ENCODE peak calls at places on chromosome 2, in five cellular contexts. One of them, this sample, is unnamed.

GRCh38 chr2:190062053-190062452 is 476 bp downstream of the MSTN start:
- DNase-seq in stimulated activated naive B cell treated with anti-CD40 and anti-IgM and Interleukin-4, amounts not matched to agents 10 μg/mL and 1 μg/mL and 100 μg/mL, for 72 hours: no peak
- DNase-seq in GM06990: no peak
- DNase-seq in activated CD4-positive, alpha-beta T cell treated with anti-CD3 and anti-CD28 coated beads, Interleukin-2, amount 50 U/mL, for 24 hours: no peak
- DNase-seq in stimulated activated CD4-positive, alpha-beta T cell treated with anti-CD3 and anti-CD28 coated beads, Interleukin-1b, Interleukin-23, amount 100 ng/mL, for 4 hours: no peak
- DNase-seq in this sample: no peak

GRCh38 chr2:120539937-120540718 is 194.2 kb downstream of the INHBB start:
- DNase-seq in GM06990: no peak
- DNase-seq in activated CD4-positive, alpha-beta T cell treated with anti-CD3 and anti-CD28 coated beads, Interleukin-2, amount 50 U/mL, for 24 hours: no peak
- DNase-seq in stimulated activated CD4-positive, alpha-beta T cell treated with anti-CD3 and anti-CD28 coated beads, Interleukin-1b, Interleukin-23, amount 100 ng/mL, for 4 hours: no peak
- DNase-seq in stimulated activated naive B cell treated with anti-CD40 and anti-IgM and Interleukin-4, amounts not matched to agents 10 μg/mL and 1 μg/mL and 100 μg/mL, for 72 hours: no peak
- DNase-seq in this sample: no peak

GRCh38 chr2:179963626-179964025 is 43.5 kb downstream of the CWC22 start:
- DNase-seq in GM06990: no peak
- DNase-seq in activated CD4-positive, alpha-beta T cell treated with anti-CD3 and anti-CD28 coated beads, Interleukin-2, amount 50 U/mL, for 24 hours: no peak
- DNase-seq in stimulated activated naive B cell treated with anti-CD40 and anti-IgM and Interleukin-4, amounts not matched to agents 10 μg/mL and 1 μg/mL and 100 μg/mL, for 72 hours: no peak
- DNase-seq in stimulated activated CD4-positive, alpha-beta T cell treated with anti-CD3 and anti-CD28 coated beads, Interleukin-1b, Interleukin-23, amount 100 ng/mL, for 4 hours: no peak
- DNase-seq in this sample: no peak

GRCh38 chr2:229387815-229388214 is 116.7 kb upstream of the PID1 start:
- DNase-seq in stimulated activated CD4-positive, alpha-beta T cell treated with anti-CD3 and anti-CD28 coated beads, Interleukin-1b, Interleukin-23, amount 100 ng/mL, for 4 hours: no peak
- DNase-seq in stimulated activated naive B cell treated with anti-CD40 and anti-IgM and Interleukin-4, amounts not matched to agents 10 μg/mL and 1 μg/mL and 100 μg/mL, for 72 hours: no peak
- DNase-seq in activated CD4-positive, alpha-beta T cell treated with anti-CD3 and anti-CD28 coated beads, Interleukin-2, amount 50 U/mL, for 24 hours: no peak
- DNase-seq in GM06990: no peak
- DNase-seq in this sample: no peak

GRCh38 chr2:134705861-134706586 is 12.8 kb downstream of the TMEM163 start:
- DNase-seq in GM06990: no peak
- DNase-seq in stimulated activated CD4-positive, alpha-beta T cell treated with anti-CD3 and anti-CD28 coated beads, Interleukin-1b, Interleukin-23, amount 100 ng/mL, for 4 hours: no peak
- DNase-seq in activated CD4-positive, alpha-beta T cell treated with anti-CD3 and anti-CD28 coated beads, Interleukin-2, amount 50 U/mL, for 24 hours: no peak
- DNase-seq in stimulated activated naive B cell treated with anti-CD40 and anti-IgM and Interleukin-4, amounts not matched to agents 10 μg/mL and 1 μg/mL and 100 μg/mL, for 72 hours: no peak
- DNase-seq in this sample: no peak

GRCh38 chr2:52311862-52312261 is 1279.9 kb upstream of the NRXN1 start:
- DNase-seq in GM06990: no peak
- DNase-seq in activated CD4-positive, alpha-beta T cell treated with anti-CD3 and anti-CD28 coated beads, Interleukin-2, amount 50 U/mL, for 24 hours: no peak
- DNase-seq in stimulated activated naive B cell treated with anti-CD40 and anti-IgM and Interleukin-4, amounts not matched to agents 10 μg/mL and 1 μg/mL and 100 μg/mL, for 72 hours: no peak
- DNase-seq in stimulated activated CD4-positive, alpha-beta T cell treated with anti-CD3 and anti-CD28 coated beads, Interleukin-1b, Interleukin-23, amount 100 ng/mL, for 4 hours: no peak
- DNase-seq in this sample: no peak

GRCh38 chr2:207113403-207113802 is 52.3 kb downstream of the KLF7 start:
- DNase-seq in activated CD4-positive, alpha-beta T cell treated with anti-CD3 and anti-CD28 coated beads, Interleukin-2, amount 50 U/mL, for 24 hours: no peak
- DNase-seq in GM06990: no peak
- DNase-seq in stimulated activated CD4-positive, alpha-beta T cell treated with anti-CD3 and anti-CD28 coated beads, Interleukin-1b, Interleukin-23, amount 100 ng/mL, for 4 hours: no peak
- DNase-seq in stimulated activated naive B cell treated with anti-CD40 and anti-IgM and Interleukin-4, amounts not matched to agents 10 μg/mL and 1 μg/mL and 100 μg/mL, for 72 hours: no peak
- DNase-seq in this sample: no peak

GRCh38 chr2:55926246-55926645 is 2.7 kb upstream of the EFEMP1 start:
- DNase-seq in stimulated activated CD4-positive, alpha-beta T cell treated with anti-CD3 and anti-CD28 coated beads, Interleukin-1b, Interleukin-23, amount 100 ng/mL, for 4 hours: no peak
- DNase-seq in stimulated activated naive B cell treated with anti-CD40 and anti-IgM and Interleukin-4, amounts not matched to agents 10 μg/mL and 1 μg/mL and 100 μg/mL, for 72 hours: no peak
- DNase-seq in activated CD4-positive, alpha-beta T cell treated with anti-CD3 and anti-CD28 coated beads, Interleukin-2, amount 50 U/mL, for 24 hours: no peak
- DNase-seq in GM06990: no peak
- DNase-seq in this sample: no peak

GRCh38 chr2:166088634-166089033 is 39.2 kb downstream of the SCN1A start:
- DNase-seq in activated CD4-positive, alpha-beta T cell treated with anti-CD3 and anti-CD28 coated beads, Interleukin-2, amount 50 U/mL, for 24 hours: no peak
- DNase-seq in stimulated activated naive B cell treated with anti-CD40 and anti-IgM and Interleukin-4, amounts not matched to agents 10 μg/mL and 1 μg/mL and 100 μg/mL, for 72 hours: no peak
- DNase-seq in stimulated activated CD4-positive, alpha-beta T cell treated with anti-CD3 and anti-CD28 coated beads, Interleukin-1b, Interleukin-23, amount 100 ng/mL, for 4 hours: no peak
- DNase-seq in GM06990: no peak
- DNase-seq in this sample: no peak

GRCh38 chr2:19123556-19123955 is 234.9 kb downstream of the OSR1 start:
- DNase-seq in stimulated activated naive B cell treated with anti-CD40 and anti-IgM and Interleukin-4, amounts not matched to agents 10 μg/mL and 1 μg/mL and 100 μg/mL, for 72 hours: no peak
- DNase-seq in GM06990: no peak
- DNase-seq in stimulated activated CD4-positive, alpha-beta T cell treated with anti-CD3 and anti-CD28 coated beads, Interleukin-1b, Interleukin-23, amount 100 ng/mL, for 4 hours: no peak
- DNase-seq in activated CD4-positive, alpha-beta T cell treated with anti-CD3 and anti-CD28 coated beads, Interleukin-2, amount 50 U/mL, for 24 hours: no peak
- DNase-seq in this sample: no peak